ENCODE peak calls at places on chromosomes 2 and 18, in six cellular contexts. W is HL-60, S is GM23338, J is spleen, V is HepG2, T is H1. P is an unnamed sample.

GRCh38 chr2:27792759-27793158 is 21.2 kb downstream of the MRPL33 start:
- DNase-seq in W (no peak), S (no peak), J (no peak), V (no peak), T (no peak), P (no peak)

GRCh38 chr2:172420096-172420671 is 7.2 kb upstream of the ITGA6 start:
- DNase-seq in W (no peak), S (no peak), J (no peak), V (no peak), T (no peak), P (no peak)

GRCh38 chr18:32308493-32309120 is 118.8 kb downstream of the MEP1B start:
- DNase-seq in W (no peak), S (no peak), J (no peak), V (no peak), T (no peak), P (no peak)

GRCh38 chr2:33577660-33578059 is 21.4 kb downstream of the FAM98A start:
- DNase-seq in W (no peak), S (peak), J (no peak), V (no peak), T (no peak), P (no peak)

GRCh38 chr2:239397856-239398470 is 2.9 kb downstream of the HDAC4 start:
- DNase-seq in W (no peak), S (no peak), J (no peak), V (no peak), T (no peak), P (no peak)

GRCh38 chr2:72147303-72147970 is at the start of gene CYP26B1:
- DNase-seq in W (no peak), S (peak), J (peak), V (no peak), T (peak), P (peak)

GRCh38 chr2:41903746-41904145 is 144.1 kb upstream of the PKDCC start:
- DNase-seq in W (no peak), S (no peak), J (no peak), V (no peak), T (no peak), P (no peak)

GRCh38 chr2:237882510-237883481 is 23.4 kb downstream of the RAMP1 start:
- DNase-seq in W (no peak), S (no peak), J (peak), V (no peak), T (no peak), P (no peak)

GRCh38 chr2:138291805-138292204 is 209.8 kb upstream of the SPOPL start:
- DNase-seq in W (no peak), S (peak), J (no peak), V (no peak), T (no peak), P (no peak)

GRCh38 chr2:33215299-33215698 is 261.1 kb upstream of the RASGRP3 start:
- DNase-seq in W (no peak), S (peak), J (no peak), V (no peak), T (no peak), P (peak)

GRCh38 chr18:58545338-58546096 is 83.4 kb downstream of the ALPK2 start:
- DNase-seq in W (no peak), S (no peak), J (no peak), V (no peak), T (no peak), P (no peak)

GRCh38 chr2:43136011-43136799 is 90.2 kb downstream of the ZFP36L2 start:
- DNase-seq in W (no peak), S (no peak), J (peak), V (no peak), T (no peak), P (no peak)

GRCh38 chr2:137049518-137049917 is 284.2 kb downstream of the THSD7B start:
- DNase-seq in W (no peak), S (peak), J (no peak), V (no peak), T (no peak), P (no peak)

GRCh38 chr2:231611273-231612198 is 18.9 kb downstream of the TEX44 start:
- DNase-seq in W (peak), S (peak), J (no peak), V (peak), T (peak), P (no peak)
- TF ChIP-seq POLR2AphosphoS5 in W (no peak), S (no peak), J (no peak), V (no peak), T (no peak), P (peak)

GRCh38 chr2:234171666-234172065 is 121.2 kb downstream of the SPP2 start:
- DNase-seq in W (no peak), S (no peak), J (no peak), V (no peak), T (no peak), P (peak)
- H3K4me3 ChIP-seq in W (no peak), S (no peak), J (no peak), V (no peak), T (no peak), P (no peak)

GRCh38 chr2:142574388-142574787 is 303.1 kb upstream of the KYNU start:
- DNase-seq in W (no peak), S (no peak), J (no peak), V (no peak), T (no peak), P (no peak)
- TF ChIP-seq POLR2AphosphoS5 in W (no peak), S (no peak), J (no peak), V (no peak), T (no peak), P (no peak)

GRCh38 chr18:31156831-31157763 is 5.6 kb downstream of the DSC1 start:
- DNase-seq in W (no peak), S (peak), J (no peak), V (no peak), T (no peak), P (no peak)
- H3K4me3 ChIP-seq in W (no peak), S (no peak), J (no peak), V (no peak), T (no peak), P (no peak)

GRCh38 chr2:26651458-26652155 is 10.4 kb upstream of the CIB4 start:
- DNase-seq in W (no peak), S (no peak), J (peak), V (no peak), T (no peak), P (no peak)

GRCh38 chr2:26650713-26651457 is 9.7 kb upstream of the CIB4 start:
- DNase-seq in W (no peak), S (no peak), J (peak), V (no peak), T (no peak), P (no peak)

GRCh38 chr2:26653207-26654060 is 12.3 kb upstream of the CIB4 start:
- DNase-seq in W (no peak), S (no peak), J (peak), V (no peak), T (no peak), P (no peak)

GRCh38 chr2:26654061-26654340 is 12.8 kb upstream of the CIB4 start:
- DNase-seq in W (no peak), S (no peak), J (no peak), V (no peak), T (no peak), P (no peak)

GRCh38 chr2:26652361-26653041 is 11.3 kb upstream of the CIB4 start:
- DNase-seq in W (peak), S (no peak), J (peak), V (no peak), T (no peak), P (no peak)
- TF ChIP-seq POLR2AphosphoS5 in W (no peak), S (no peak), J (peak), V (no peak), T (no peak), P (no peak)

GRCh38 chr18:36771246-36771645 is 57.6 kb downstream of the TPGS2 start:
- DNase-seq in W (no peak), S (no peak), J (no peak), V (no peak), T (no peak), P (no peak)

GRCh38 chr18:36772339-36772738 is 56.5 kb downstream of the TPGS2 start:
- DNase-seq in W (no peak), S (no peak), J (no peak), V (no peak), T (no peak), P (no peak)

GRCh38 chr18:36770315-36770946 is 58.4 kb downstream of the TPGS2 start:
- DNase-seq in W (no peak), S (no peak), J (no peak), V (no peak), T (no peak), P (no peak)

GRCh38 chr18:36769172-36769571 is 59.6 kb downstream of the TPGS2 start:
- DNase-seq in W (no peak), S (no peak), J (no peak), V (no peak), T (no peak), P (peak)

GRCh38 chr18:36769611-36770314 is 59.0 kb downstream of the TPGS2 start:
- DNase-seq in W (no peak), S (peak), J (no peak), V (peak), T (peak), P (peak)
- H3K4me3 ChIP-seq in W (no peak), S (no peak), J (no peak), V (no peak), T (no peak), P (no peak)

GRCh38 chr2:165452327-165452726 is 17.2 kb upstream of the CSRNP3 start:
- DNase-seq in W (no peak), S (no peak), J (no peak), V (no peak), T (no peak), P (no peak)
- TF ChIP-seq POLR2AphosphoS5 in W (no peak), S (no peak), J (no peak), V (no peak), T (no peak), P (no peak)

GRCh38 chr2:55048514-55048924 is 1.7 kb downstream of the RTN4 start:
- DNase-seq in W (peak), S (peak), J (no peak), V (peak), T (no peak), P (no peak)

GRCh38 chr2:55048925-55049793 is 1.1 kb downstream of the RTN4 start:
- DNase-seq in W (peak), S (peak), J (peak), V (peak), T (peak), P (peak)

GRCh38 chr2:55047677-55048299 is 2.5 kb downstream of the RTN4 start:
- DNase-seq in W (peak), S (no peak), J (no peak), V (peak), T (no peak), P (no peak)

GRCh38 chr2:55043841-55044240 is 6.4 kb downstream of the RTN4 start:
- DNase-seq in W (no peak), S (no peak), J (no peak), V (no peak), T (no peak), P (no peak)

GRCh38 chr2:55045685-55046221 is 4.5 kb downstream of the RTN4 start:
- DNase-seq in W (no peak), S (no peak), J (no peak), V (peak), T (no peak), P (no peak)
- H3K4me3 ChIP-seq in W (no peak), S (peak), J (no peak), V (peak), T (no peak), P (peak)

GRCh38 chr2:201234167-201235139 is 25.9 kb upstream of the CASP8 start:
- DNase-seq in W (no peak), S (no peak), J (no peak), V (no peak), T (peak), P (peak)

GRCh38 chr2:201228912-201229290 is 31.4 kb upstream of the CASP8 start:
- DNase-seq in W (no peak), S (no peak), J (no peak), V (no peak), T (no peak), P (peak)

GRCh38 chr2:201233192-201234166 is 26.9 kb upstream of the CASP8 start:
- DNase-seq in W (peak), S (peak), J (peak), V (peak), T (peak), P (peak)

GRCh38 chr2:201235865-201236811 is 24.2 kb upstream of the CASP8 start:
- DNase-seq in W (peak), S (peak), J (peak), V (peak), T (peak), P (peak)

DNA sequence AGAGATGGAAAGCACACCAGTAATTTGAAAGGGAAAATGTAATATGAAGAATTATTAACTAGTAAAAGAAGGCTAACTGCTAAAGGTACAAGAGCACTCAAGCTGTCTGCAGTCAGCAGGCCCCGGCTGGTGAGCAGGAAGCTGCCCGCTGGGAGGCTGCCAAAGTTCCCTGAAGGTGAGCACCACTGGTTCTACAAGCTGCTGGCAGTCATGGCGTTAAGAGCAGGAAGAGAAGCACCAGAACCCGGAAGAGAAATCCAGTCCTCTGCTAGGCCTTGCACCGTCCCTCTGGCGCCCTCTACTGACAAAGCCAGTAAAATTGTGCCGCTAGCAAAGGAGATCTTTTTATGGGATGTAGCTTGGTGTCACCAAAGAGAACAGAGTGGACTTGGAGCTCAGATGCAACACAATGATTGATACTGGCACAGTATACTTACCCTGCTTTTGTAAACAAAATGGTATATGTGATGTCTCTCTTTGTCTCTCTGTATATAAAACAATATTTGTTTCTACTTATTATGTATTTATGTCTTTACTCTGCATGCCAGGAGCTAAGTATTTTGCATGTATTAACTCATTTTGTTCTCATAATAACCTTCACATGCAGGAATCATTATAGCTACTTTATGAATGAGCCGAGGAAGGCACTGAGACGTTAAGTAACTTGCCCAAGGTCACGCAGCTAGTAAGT is 28.1 kb upstream of the CASP8 start:
- DNase-seq in W (peak), S (peak), J (peak), V (peak), T (peak), P (peak)
- TF ChIP-seq POLR2AphosphoS5 in W (peak), S (no peak), J (peak), V (peak), T (no peak), P (peak)

GRCh38 chr18:46034230-46034629 is 37.8 kb downstream of the PSTPIP2 start:
- DNase-seq in W (no peak), S (no peak), J (no peak), V (no peak), T (no peak), P (no peak)

GRCh38 chr18:46028536-46028891 is 43.5 kb downstream of the PSTPIP2 start:
- DNase-seq in W (no peak), S (no peak), J (no peak), V (no peak), T (no peak), P (no peak)
- H3K4me3 ChIP-seq in W (no peak), S (peak), J (peak), V (no peak), T (peak), P (peak)

P was measured in esophagus muscularis mucosa.